ENCODE peak calls at places on chromosomes 13 and 19, in eight cellular contexts. B is SJSA1, U is fibroblast of lung, X is GM23338, H is colonic mucosa, L is AG04450, Z is aorta, F is endodermal cell. A is an unnamed sample.

GRCh38 chr13:59931621-59932020 is 232.1 kb downstream of the DIAPH3 start:
- DNase-seq in B (no peak), U (no peak), X (no peak), H (no peak), L (no peak), Z (no peak), F (no peak), A (no peak)

GRCh38 chr13:107373551-107373950 is 805.6 kb upstream of the ARGLU1 start:
- DNase-seq in B (no peak), U (peak), X (peak), H (no peak), L (peak), Z (no peak), F (peak), A (no peak)

GRCh38 chr13:111398715-111399299 is 78.4 kb downstream of the TEX29 start:
- DNase-seq in B (peak), U (no peak), X (no peak), H (no peak), L (no peak), Z (peak), F (peak), A (peak)

GRCh38 chr19:42271861-42272534 is 2.9 kb downstream of the CIC start:
- DNase-seq in B (peak), U (no peak), X (no peak), H (no peak), L (no peak), Z (no peak), F (no peak), A (peak)

GRCh38 chr19:11849264-11849615 is 714 bp downstream of the ZNF439 start:
- DNase-seq in B (no peak), U (peak), X (peak), H (no peak), L (no peak), Z (no peak), F (no peak), A (no peak)

GRCh38 chr19:12789098-12789903 is 2.0 kb upstream of the JUNB start:
- DNase-seq in B (no peak), U (no peak), X (peak), H (peak), L (no peak), Z (no peak), F (no peak), A (no peak)

GRCh38 chr19:48746120-48746519 is 589 bp downstream of the IZUMO1 start:
- DNase-seq in B (no peak), U (no peak), X (no peak), H (no peak), L (no peak), Z (no peak), F (no peak), A (no peak)

GRCh38 chr19:862529-863304 is 3.3 kb downstream of the CFD start:
- DNase-seq in B (no peak), U (peak), X (peak), H (peak), L (no peak), Z (peak), F (peak), A (peak)

GRCh38 chr19:3576696-3577443 is 4.1 kb downstream of the HMG20B start:
- DNase-seq in B (no peak), U (peak), X (peak), H (peak), L (no peak), Z (peak), F (peak), A (no peak)

GRCh38 chr13:64553411-64554129 is 2676.6 kb downstream of the PCDH9 start:
- DNase-seq in B (no peak), U (peak), X (no peak), H (no peak), L (peak), Z (no peak), F (no peak), A (no peak)

GRCh38 chr13:49649244-49649962 is 21.1 kb downstream of the ARL11 start:
- DNase-seq in B (no peak), U (peak), X (peak), H (no peak), L (no peak), Z (no peak), F (no peak), A (no peak)

GRCh38 chr19:6066661-6067646 is 43.3 kb downstream of the RFX2 start:
- DNase-seq in B (peak), U (peak), X (peak), H (peak), L (no peak), Z (peak), F (peak), A (no peak)

GRCh38 chr13:44921931-44922758 is 67.1 kb downstream of the NUFIP1 start:
- DNase-seq in B (peak), U (peak), X (no peak), H (peak), L (peak), Z (no peak), F (no peak), A (no peak)

GRCh38 chr13:25902946-25903345 is 148.9 kb downstream of the SHISA2 start:
- DNase-seq in B (no peak), U (no peak), X (no peak), H (no peak), L (no peak), Z (no peak), F (no peak), A (no peak)

GRCh38 chr19:15288146-15288963 is 44.0 kb downstream of the BRD4 start:
- DNase-seq in B (no peak), U (no peak), X (no peak), H (no peak), L (no peak), Z (no peak), F (no peak), A (peak)

GRCh38 chr19:14974488-14974887 is 5.2 kb downstream of the SLC1A6 start:
- DNase-seq in B (no peak), U (no peak), X (no peak), H (no peak), L (no peak), Z (no peak), F (no peak), A (no peak)

GRCh38 chr13:110616103-110617101 is 1.1 kb downstream of the NAXD start:
- DNase-seq in B (peak), U (peak), X (peak), H (peak), L (no peak), Z (peak), F (peak), A (peak)

GRCh38 chr19:17766543-17767131 is 15.4 kb downstream of the FCHO1 start:
- DNase-seq in B (peak), U (peak), X (peak), H (peak), L (peak), Z (peak), F (peak), A (peak)

GRCh38 chr19:33134571-33135041 is 2.7 kb downstream of the WDR88 start:
- DNase-seq in B (no peak), U (no peak), X (peak), H (no peak), L (no peak), Z (no peak), F (peak), A (no peak)

GRCh38 chr13:46202188-46202795 is 9.4 kb upstream of the LRRC63 start:
- DNase-seq in B (no peak), U (no peak), X (no peak), H (no peak), L (no peak), Z (no peak), F (no peak), A (no peak)

GRCh38 chr13:32116210-32116609 is 84.6 kb downstream of the FRY start:
- DNase-seq in B (no peak), U (peak), X (no peak), H (no peak), L (no peak), Z (no peak), F (no peak), A (no peak)

GRCh38 chr19:16078311-16078758 is 2.0 kb downstream of the TPM4 start:
- DNase-seq in B (peak), U (peak), X (no peak), H (no peak), L (no peak), Z (peak), F (peak), A (peak)

GRCh38 chr19:18044825-18045304 is 36.9 kb downstream of the ARRDC2 start:
- DNase-seq in B (peak), U (peak), X (peak), H (peak), L (no peak), Z (peak), F (peak), A (peak)

GRCh38 chr13:76758257-76758656 is 127.9 kb downstream of the KCTD12 start:
- DNase-seq in B (no peak), U (no peak), X (no peak), H (no peak), L (no peak), Z (no peak), F (no peak), A (no peak)

GRCh38 chr19:52155596-52156359 is 15.6 kb downstream of the ZNF836 start:
- DNase-seq in B (no peak), U (no peak), X (no peak), H (no peak), L (no peak), Z (no peak), F (no peak), A (no peak)

GRCh38 chr19:46728208-46728607 is 11.3 kb upstream of the PRKD2 start:
- DNase-seq in B (no peak), U (no peak), X (no peak), H (no peak), L (no peak), Z (no peak), F (no peak), A (peak)

GRCh38 chr19:11538232-11539036 is at the start of gene CNN1:
- DNase-seq in B (peak), U (peak), X (peak), H (no peak), L (peak), Z (peak), F (peak), A (no peak)

GRCh38 chr13:36986462-36987240 is 12.5 kb downstream of the ALG5 start:
- DNase-seq in B (no peak), U (no peak), X (no peak), H (no peak), L (no peak), Z (no peak), F (no peak), A (no peak)

GRCh38 chr19:2977686-2978466 is 512 bp downstream of the TLE6 start:
- DNase-seq in B (no peak), U (no peak), X (no peak), H (peak), L (no peak), Z (no peak), F (peak), A (peak)

GRCh38 chr19:48745208-48745995 is 1.3 kb downstream of the IZUMO1 start:
- DNase-seq in B (no peak), U (peak), X (peak), H (peak), L (no peak), Z (no peak), F (peak), A (no peak)

GRCh38 chr19:13189600-13189999 is 39.4 kb downstream of the IER2 start:
- DNase-seq in B (no peak), U (no peak), X (no peak), H (no peak), L (no peak), Z (no peak), F (peak), A (no peak)

GRCh38 chr13:99527346-99527745 is 26.1 kb downstream of the TM9SF2 start:
- DNase-seq in B (no peak), U (no peak), X (no peak), H (no peak), L (no peak), Z (no peak), F (no peak), A (no peak)

GRCh38 chr19:15022752-15023151 is 26.5 kb upstream of the CASP14 start:
- DNase-seq in B (no peak), U (no peak), X (peak), H (no peak), L (no peak), Z (no peak), F (no peak), A (no peak)

GRCh38 chr13:90205911-90206310 is 1141.6 kb upstream of the MIR17HG start:
- DNase-seq in B (no peak), U (no peak), X (no peak), H (no peak), L (no peak), Z (no peak), F (no peak), A (no peak)

GRCh38 chr19:6216996-6217751 is 62.6 kb downstream of the MLLT1 start:
- DNase-seq in B (no peak), U (peak), X (peak), H (no peak), L (no peak), Z (no peak), F (no peak), A (peak)

GRCh38 chr13:31361673-31362072 is 161.9 kb downstream of the B3GLCT start:
- DNase-seq in B (no peak), U (no peak), X (no peak), H (no peak), L (no peak), Z (no peak), F (no peak), A (no peak)

GRCh38 chr19:4304509-4305252 is at the start of gene FSD1:
- DNase-seq in B (peak), U (peak), X (peak), H (no peak), L (no peak), Z (peak), F (peak), A (no peak)

GRCh38 chr19:39145180-39145953 is 19.8 kb downstream of the PAK4 start:
- DNase-seq in B (no peak), U (no peak), X (no peak), H (peak), L (no peak), Z (peak), F (no peak), A (no peak)

GRCh38 chr19:39142655-39143054 is 17.1 kb downstream of the PAK4 start:
- DNase-seq in B (no peak), U (no peak), X (no peak), H (no peak), L (no peak), Z (no peak), F (no peak), A (no peak)

GRCh38 chr19:39146686-39147450 is 21.3 kb downstream of the PAK4 start:
- DNase-seq in B (no peak), U (no peak), X (peak), H (no peak), L (no peak), Z (no peak), F (no peak), A (no peak)

GRCh38 chr19:39146091-39146490 is 20.5 kb downstream of the PAK4 start:
- DNase-seq in B (no peak), U (no peak), X (no peak), H (no peak), L (no peak), Z (no peak), F (no peak), A (no peak)

GRCh38 chr19:39144487-39145071 is 19.0 kb downstream of the PAK4 start:
- DNase-seq in B (no peak), U (peak), X (peak), H (peak), L (no peak), Z (no peak), F (peak), A (no peak)
- H3K27ac ChIP-seq in B (no peak), U (no peak), X (peak), H (peak), L (no peak), Z (no peak), F (peak), A (peak)

DNA sequence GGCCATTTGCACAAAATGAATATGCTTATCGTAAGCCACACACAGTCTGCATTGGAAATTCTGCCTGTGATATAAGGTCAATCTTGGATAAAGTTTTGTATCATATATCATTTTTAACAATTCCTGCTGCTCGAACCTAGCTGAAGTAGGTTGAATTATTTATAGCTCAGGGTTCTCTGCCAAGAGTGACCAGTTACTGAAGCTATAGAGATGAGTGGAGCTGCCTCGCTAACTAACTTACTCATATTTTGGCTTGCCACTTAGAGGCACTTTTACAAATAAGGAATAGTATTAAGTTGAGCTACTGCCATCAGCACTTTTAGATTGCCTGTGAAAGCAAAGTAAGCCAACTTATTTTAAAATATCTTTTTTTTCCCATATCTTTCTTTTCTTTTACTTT is 221.0 kb downstream of the RGCC start:
- DNase-seq in B (no peak), U (peak), X (no peak), H (no peak), L (no peak), Z (no peak), F (no peak), A (no peak)
- H3K27ac ChIP-seq in B (no peak), U (no peak), X (no peak), H (no peak), L (no peak), Z (no peak), F (no peak), A (no peak)

DNA sequence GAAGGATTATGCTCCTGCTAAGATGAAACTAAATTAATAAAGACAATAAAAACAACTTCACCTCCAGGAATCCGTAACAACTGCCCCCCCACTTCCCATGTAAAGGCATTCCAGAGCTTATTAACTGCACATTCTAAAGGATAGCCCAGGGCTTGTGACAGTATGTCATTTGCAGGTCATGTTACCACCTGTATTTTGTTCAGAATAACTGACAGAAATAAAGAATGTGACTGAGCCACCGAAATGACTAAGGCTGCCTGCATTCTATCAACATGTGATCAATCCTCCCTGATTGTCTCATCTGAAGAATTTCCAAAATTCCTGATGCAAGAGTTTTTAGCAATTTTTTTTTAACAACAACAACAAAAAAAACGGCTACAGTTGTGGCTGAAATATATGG is 117.2 kb downstream of the MIPEP start:
- DNase-seq in B (no peak), U (peak), X (no peak), H (no peak), L (no peak), Z (no peak), F (no peak), A (no peak)
- H3K27ac ChIP-seq in B (no peak), U (no peak), X (no peak), H (no peak), L (no peak), Z (no peak), F (no peak), A (no peak)

GRCh38 chr19:21587549-21587948 is 82.1 kb downstream of the ZNF429 start:
- DNase-seq in B (no peak), U (no peak), X (no peak), H (no peak), L (no peak), Z (no peak), F (no peak), A (no peak)
- H3K27ac ChIP-seq in B (no peak), U (no peak), X (no peak), H (no peak), L (no peak), Z (no peak), F (no peak), A (no peak)

GRCh38 chr19:30253581-30253996 is 118.6 kb upstream of the ZNF536 start:
- DNase-seq in B (peak), U (no peak), X (no peak), H (no peak), L (no peak), Z (no peak), F (peak), A (no peak)

GRCh38 chr19:30254789-30255188 is 117.4 kb upstream of the ZNF536 start:
- DNase-seq in B (no peak), U (no peak), X (no peak), H (no peak), L (no peak), Z (no peak), F (no peak), A (no peak)

GRCh38 chr19:30254214-30254613 is 118.0 kb upstream of the ZNF536 start:
- DNase-seq in B (no peak), U (no peak), X (no peak), H (no peak), L (no peak), Z (no peak), F (peak), A (no peak)

GRCh38 chr19:30256510-30256850 is 115.7 kb upstream of the ZNF536 start:
- DNase-seq in B (no peak), U (no peak), X (no peak), H (no peak), L (no peak), Z (no peak), F (peak), A (no peak)

GRCh38 chr19:30255783-30256509 is 116.2 kb upstream of the ZNF536 start:
- DNase-seq in B (no peak), U (no peak), X (peak), H (no peak), L (no peak), Z (no peak), F (peak), A (no peak)
- H3K27ac ChIP-seq in B (no peak), U (no peak), X (no peak), H (no peak), L (no peak), Z (no peak), F (no peak), A (no peak)

GRCh38 chr13:55000844-55001243 is 1972.2 kb downstream of the OLFM4 start:
- DNase-seq in B (no peak), U (no peak), X (peak), H (no peak), L (no peak), Z (no peak), F (peak), A (no peak)
- H3K27ac ChIP-seq in B (no peak), U (no peak), X (peak), H (no peak), L (no peak), Z (no peak), F (no peak), A (no peak)

GRCh38 chr13:72004236-72004635 is 137.2 kb upstream of the DACH1 start:
- DNase-seq in B (no peak), U (peak), X (no peak), H (no peak), L (no peak), Z (no peak), F (no peak), A (no peak)
- H3K27ac ChIP-seq in B (no peak), U (no peak), X (no peak), H (no peak), L (no peak), Z (no peak), F (no peak), A (no peak)

A was measured in spleen.